ENCODE peak calls at places on chromosomes 6 and 20, in eight cellular contexts. One of them, this sample, is unnamed.

GRCh38 chr6:157226761-157227160 is 96.6 kb downstream of the TMEM242 start:
- DNase-seq in T-helper 22 cell: no peak
- DNase-seq in left cardiac atrium: no peak
- DNase-seq in activated CD4-positive, CD25-positive, alpha-beta regulatory T cell: no peak
- DNase-seq in uterus: no peak
- DNase-seq in A549: no peak
- DNase-seq in M059J: no peak
- DNase-seq in activated T-cell treated with anti-CD3 and anti-CD28 coated beads for 1 hour: no peak
- DNase-seq in this sample: no peak

GRCh38 chr6:35085359-35086281 is 55.5 kb downstream of the TCP11 start:
- DNase-seq in T-helper 22 cell: no peak
- DNase-seq in left cardiac atrium: no peak
- DNase-seq in activated CD4-positive, CD25-positive, alpha-beta regulatory T cell: no peak
- DNase-seq in uterus: no peak
- DNase-seq in A549: no peak
- DNase-seq in M059J: no peak
- DNase-seq in activated T-cell treated with anti-CD3 and anti-CD28 coated beads for 1 hour: no peak
- DNase-seq in this sample: no peak

GRCh38 chr6:79305020-79305419 is 70.5 kb upstream of the HMGN3 start:
- DNase-seq in T-helper 22 cell: no peak
- DNase-seq in left cardiac atrium: no peak
- DNase-seq in activated CD4-positive, CD25-positive, alpha-beta regulatory T cell: no peak
- DNase-seq in uterus: no peak
- DNase-seq in A549: no peak
- DNase-seq in M059J: no peak
- DNase-seq in activated T-cell treated with anti-CD3 and anti-CD28 coated beads for 1 hour: no peak
- DNase-seq in this sample: no peak

GRCh38 chr20:24995741-24996448 is 3.3 kb upstream of the APMAP start:
- DNase-seq in T-helper 22 cell: no peak
- DNase-seq in left cardiac atrium: no peak
- DNase-seq in activated CD4-positive, CD25-positive, alpha-beta regulatory T cell: no peak
- DNase-seq in uterus: no peak
- DNase-seq in A549: no peak
- DNase-seq in M059J: peak; percentile 36
- DNase-seq in activated T-cell treated with anti-CD3 and anti-CD28 coated beads for 1 hour: no peak
- DNase-seq in this sample: no peak

GRCh38 chr6:43698584-43699349 is 11.2 kb upstream of the MRPS18A start:
- DNase-seq in T-helper 22 cell: no peak
- DNase-seq in left cardiac atrium: peak; percentile 77
- DNase-seq in activated CD4-positive, CD25-positive, alpha-beta regulatory T cell: no peak
- DNase-seq in uterus: peak; percentile 61
- DNase-seq in A549: no peak
- DNase-seq in M059J: peak; percentile 68
- DNase-seq in activated T-cell treated with anti-CD3 and anti-CD28 coated beads for 1 hour: no peak
- DNase-seq in this sample: peak; percentile 18

GRCh38 chr6:160101262-160102205 is 20.1 kb upstream of the SLC22A1 start:
- DNase-seq in T-helper 22 cell: no peak
- DNase-seq in left cardiac atrium: no peak
- DNase-seq in activated CD4-positive, CD25-positive, alpha-beta regulatory T cell: no peak
- DNase-seq in uterus: no peak
- DNase-seq in A549: no peak
- DNase-seq in M059J: no peak
- DNase-seq in activated T-cell treated with anti-CD3 and anti-CD28 coated beads for 1 hour: no peak
- DNase-seq in this sample: no peak

GRCh38 chr6:163577404-163577803 is 162.9 kb downstream of the QKI start:
- DNase-seq in T-helper 22 cell: no peak
- DNase-seq in left cardiac atrium: no peak
- DNase-seq in activated CD4-positive, CD25-positive, alpha-beta regulatory T cell: no peak
- DNase-seq in uterus: no peak
- DNase-seq in A549: no peak
- DNase-seq in M059J: no peak
- DNase-seq in activated T-cell treated with anti-CD3 and anti-CD28 coated beads for 1 hour: no peak
- DNase-seq in this sample: no peak

GRCh38 chr20:576156-576555 is 32.6 kb upstream of the CSNK2A1 start:
- DNase-seq in T-helper 22 cell: no peak
- DNase-seq in left cardiac atrium: peak; percentile 33
- DNase-seq in activated CD4-positive, CD25-positive, alpha-beta regulatory T cell: no peak
- DNase-seq in uterus: no peak
- DNase-seq in A549: no peak
- DNase-seq in M059J: no peak
- DNase-seq in activated T-cell treated with anti-CD3 and anti-CD28 coated beads for 1 hour: no peak
- DNase-seq in this sample: no peak

GRCh38 chr6:18551228-18551627 is 164.1 kb downstream of the RNF144B start:
- DNase-seq in T-helper 22 cell: no peak
- DNase-seq in left cardiac atrium: no peak
- DNase-seq in activated CD4-positive, CD25-positive, alpha-beta regulatory T cell: no peak
- DNase-seq in uterus: no peak
- DNase-seq in A549: no peak
- DNase-seq in M059J: peak; percentile 74
- DNase-seq in activated T-cell treated with anti-CD3 and anti-CD28 coated beads for 1 hour: no peak
- DNase-seq in this sample: peak; percentile 38

GRCh38 chr20:33871362-33871761 is 60.2 kb downstream of the CHMP4B start:
- DNase-seq in T-helper 22 cell: no peak
- DNase-seq in left cardiac atrium: no peak
- DNase-seq in activated CD4-positive, CD25-positive, alpha-beta regulatory T cell: no peak
- DNase-seq in uterus: peak; percentile 32
- DNase-seq in A549: no peak
- DNase-seq in M059J: peak; percentile 75
- DNase-seq in activated T-cell treated with anti-CD3 and anti-CD28 coated beads for 1 hour: no peak
- DNase-seq in this sample: no peak

GRCh38 chr6:93416575-93417420 is 2.6 kb downstream of the EPHA7 start:
- DNase-seq in T-helper 22 cell: no peak
- DNase-seq in left cardiac atrium: peak; percentile 41
- DNase-seq in activated CD4-positive, CD25-positive, alpha-beta regulatory T cell: no peak
- DNase-seq in uterus: no peak
- DNase-seq in A549: peak; percentile 3
- DNase-seq in M059J: peak; percentile 6
- DNase-seq in activated T-cell treated with anti-CD3 and anti-CD28 coated beads for 1 hour: no peak
- DNase-seq in this sample: no peak

GRCh38 chr20:59737816-59738215 is 133.5 kb downstream of the PHACTR3 start:
- DNase-seq in T-helper 22 cell: no peak
- DNase-seq in left cardiac atrium: no peak
- DNase-seq in activated CD4-positive, CD25-positive, alpha-beta regulatory T cell: no peak
- DNase-seq in uterus: no peak
- DNase-seq in A549: no peak
- DNase-seq in M059J: no peak
- DNase-seq in activated T-cell treated with anti-CD3 and anti-CD28 coated beads for 1 hour: no peak
- DNase-seq in this sample: no peak

GRCh38 chr6:158457616-158458278 is 102.1 kb upstream of the TMEM181 start:
- DNase-seq in T-helper 22 cell: no peak
- DNase-seq in left cardiac atrium: no peak
- DNase-seq in activated CD4-positive, CD25-positive, alpha-beta regulatory T cell: no peak
- DNase-seq in uterus: no peak
- DNase-seq in A549: no peak
- DNase-seq in M059J: peak; percentile 38
- DNase-seq in activated T-cell treated with anti-CD3 and anti-CD28 coated beads for 1 hour: no peak
- DNase-seq in this sample: peak; percentile 38

GRCh38 chr6:168192901-168193815 is 114.1 kb upstream of the FRMD1 start:
- DNase-seq in T-helper 22 cell: no peak
- DNase-seq in left cardiac atrium: no peak
- DNase-seq in activated CD4-positive, CD25-positive, alpha-beta regulatory T cell: no peak
- DNase-seq in uterus: peak; percentile 13
- DNase-seq in A549: no peak
- DNase-seq in M059J: no peak
- DNase-seq in activated T-cell treated with anti-CD3 and anti-CD28 coated beads for 1 hour: no peak
- DNase-seq in this sample: no peak

GRCh38 chr6:47650553-47651432 is 47.6 kb upstream of the ADGRF4 start:
- DNase-seq in T-helper 22 cell: no peak
- DNase-seq in left cardiac atrium: no peak
- DNase-seq in activated CD4-positive, CD25-positive, alpha-beta regulatory T cell: no peak
- DNase-seq in uterus: no peak
- DNase-seq in A549: no peak
- DNase-seq in M059J: no peak
- DNase-seq in activated T-cell treated with anti-CD3 and anti-CD28 coated beads for 1 hour: no peak
- DNase-seq in this sample: no peak

GRCh38 chr20:41848180-41848579 is 230.0 kb upstream of the CHD6 start:
- DNase-seq in T-helper 22 cell: no peak
- DNase-seq in left cardiac atrium: no peak
- DNase-seq in activated CD4-positive, CD25-positive, alpha-beta regulatory T cell: no peak
- DNase-seq in uterus: no peak
- DNase-seq in A549: no peak
- DNase-seq in M059J: no peak
- DNase-seq in activated T-cell treated with anti-CD3 and anti-CD28 coated beads for 1 hour: no peak
- DNase-seq in this sample: no peak

GRCh38 chr6:41367700-41368099 is 32.3 kb downstream of the NCR2 start:
- DNase-seq in T-helper 22 cell: no peak
- DNase-seq in left cardiac atrium: peak; percentile 44
- DNase-seq in activated CD4-positive, CD25-positive, alpha-beta regulatory T cell: no peak
- DNase-seq in uterus: peak; percentile 35
- DNase-seq in A549: peak; percentile 59
- DNase-seq in M059J: peak; percentile 60
- DNase-seq in activated T-cell treated with anti-CD3 and anti-CD28 coated beads for 1 hour: no peak
- DNase-seq in this sample: peak; percentile 53

GRCh38 chr20:4045741-4046140 is 30.4 kb upstream of the RNF24 start:
- DNase-seq in T-helper 22 cell: no peak
- DNase-seq in left cardiac atrium: no peak
- DNase-seq in activated CD4-positive, CD25-positive, alpha-beta regulatory T cell: no peak
- DNase-seq in uterus: no peak
- DNase-seq in A549: no peak
- DNase-seq in M059J: peak; percentile 93
- DNase-seq in activated T-cell treated with anti-CD3 and anti-CD28 coated beads for 1 hour: no peak
- DNase-seq in this sample: peak; percentile 92

GRCh38 chr6:88840806-88841539 is 122.4 kb downstream of the RNGTT start:
- DNase-seq in T-helper 22 cell: no peak
- DNase-seq in left cardiac atrium: no peak
- DNase-seq in activated CD4-positive, CD25-positive, alpha-beta regulatory T cell: no peak
- DNase-seq in uterus: no peak
- DNase-seq in A549: no peak
- DNase-seq in M059J: no peak
- DNase-seq in activated T-cell treated with anti-CD3 and anti-CD28 coated beads for 1 hour: no peak
- DNase-seq in this sample: peak; percentile 6

GRCh38 chr6:49826743-49827406 is 39.5 kb downstream of the CRISP1 start:
- DNase-seq in T-helper 22 cell: no peak
- DNase-seq in left cardiac atrium: no peak
- DNase-seq in activated CD4-positive, CD25-positive, alpha-beta regulatory T cell: no peak
- DNase-seq in uterus: no peak
- DNase-seq in A549: no peak
- DNase-seq in M059J: peak; percentile 1
- DNase-seq in activated T-cell treated with anti-CD3 and anti-CD28 coated beads for 1 hour: no peak
- DNase-seq in this sample: no peak

GRCh38 chr6:72461144-72461543 is 160.7 kb upstream of the KCNQ5 start:
- DNase-seq in T-helper 22 cell: no peak
- DNase-seq in left cardiac atrium: no peak
- DNase-seq in activated CD4-positive, CD25-positive, alpha-beta regulatory T cell: no peak
- DNase-seq in uterus: no peak
- DNase-seq in A549: no peak
- DNase-seq in M059J: peak; percentile 23
- DNase-seq in activated T-cell treated with anti-CD3 and anti-CD28 coated beads for 1 hour: no peak
- DNase-seq in this sample: peak; percentile 18

GRCh38 chr20:20360464-20360863 is 7.4 kb upstream of the INSM1 start:
- DNase-seq in T-helper 22 cell: no peak
- DNase-seq in left cardiac atrium: no peak
- DNase-seq in activated CD4-positive, CD25-positive, alpha-beta regulatory T cell: no peak
- DNase-seq in uterus: no peak
- DNase-seq in A549: peak; percentile 75
- DNase-seq in M059J: peak; percentile 71
- DNase-seq in activated T-cell treated with anti-CD3 and anti-CD28 coated beads for 1 hour: peak; percentile 5
- DNase-seq in this sample: peak; percentile 61